ENCODE peak calls at places on chromosomes 4 and X, in four cellular contexts. One of them, this sample, is unnamed.
A peak's percentile ranks its signal among the peaks of the same experiment; 100 is the strongest.

GRCh38 chr4:6472008-6472386 is 417 bp downstream of the PPP2R2C start:
- DNase-seq in NCI-H1436: no peak
- DNase-seq in GOT3: no peak
- DNase-seq in endothelial cell of umbilical vein: no peak
- DNase-seq in this sample: peak; percentile 19

GRCh38 chrX:119919835-119920585 is 23.5 kb downstream of the NKAP start:
- DNase-seq in NCI-H1436: no peak
- DNase-seq in GOT3: no peak
- DNase-seq in endothelial cell of umbilical vein: no peak
- DNase-seq in this sample: no peak

GRCh38 chrX:112736310-112736709 is 56.6 kb upstream of the LHFPL1 start:
- DNase-seq in NCI-H1436: no peak
- DNase-seq in GOT3: no peak
- DNase-seq in endothelial cell of umbilical vein: no peak
- DNase-seq in this sample: no peak

GRCh38 chr4:74117024-74117534 is 18.1 kb upstream of the CXCL2 start:
- DNase-seq in NCI-H1436: no peak
- DNase-seq in GOT3: peak; percentile 19
- DNase-seq in endothelial cell of umbilical vein: peak; percentile 99
- DNase-seq in this sample: peak; percentile 35

GRCh38 chrX:68175569-68175968 is 257.7 kb downstream of the OPHN1 start:
- DNase-seq in NCI-H1436: no peak
- DNase-seq in GOT3: no peak
- DNase-seq in endothelial cell of umbilical vein: no peak
- DNase-seq in this sample: no peak

GRCh38 chr4:25330905-25331816 is 18.6 kb downstream of the ZCCHC4 start:
- DNase-seq in NCI-H1436: no peak
- DNase-seq in GOT3: no peak
- DNase-seq in endothelial cell of umbilical vein: no peak
- DNase-seq in this sample: no peak

GRCh38 chr4:86089924-86090323 is 269.9 kb downstream of the MAPK10 start:
- DNase-seq in NCI-H1436: no peak
- DNase-seq in GOT3: no peak
- DNase-seq in endothelial cell of umbilical vein: no peak
- DNase-seq in this sample: no peak

GRCh38 chrX:9644335-9644734 is 121.3 kb downstream of the GPR143 start:
- DNase-seq in NCI-H1436: no peak
- DNase-seq in GOT3: no peak
- DNase-seq in endothelial cell of umbilical vein: no peak
- DNase-seq in this sample: peak; percentile 70

GRCh38 chr4:63632858-63633257 is 776.4 kb downstream of the TECRL start:
- DNase-seq in NCI-H1436: no peak
- DNase-seq in GOT3: no peak
- DNase-seq in endothelial cell of umbilical vein: no peak
- DNase-seq in this sample: no peak

GRCh38 chrX:110806145-110806544 is 10.5 kb upstream of the CHRDL1 start:
- DNase-seq in NCI-H1436: no peak
- DNase-seq in GOT3: no peak
- DNase-seq in endothelial cell of umbilical vein: no peak
- DNase-seq in this sample: no peak

GRCh38 chr4:81405900-81406401 is 65.8 kb downstream of the RASGEF1B start:
- DNase-seq in NCI-H1436: peak; percentile 83
- DNase-seq in GOT3: no peak
- DNase-seq in endothelial cell of umbilical vein: peak; percentile 72
- DNase-seq in this sample: peak; percentile 84

GRCh38 chr4:168723020-168723419 is 226.2 kb downstream of the PALLD start:
- DNase-seq in NCI-H1436: no peak
- DNase-seq in GOT3: no peak
- DNase-seq in endothelial cell of umbilical vein: peak; percentile 61
- DNase-seq in this sample: no peak

GRCh38 chr4:7094931-7095330 is 27.1 kb upstream of the GRPEL1 start:
- DNase-seq in NCI-H1436: no peak
- DNase-seq in GOT3: no peak
- DNase-seq in endothelial cell of umbilical vein: no peak
- DNase-seq in this sample: no peak

GRCh38 chr4:159197885-159198269 is 95.0 kb downstream of the RAPGEF2 start:
- DNase-seq in NCI-H1436: no peak
- DNase-seq in GOT3: no peak
- DNase-seq in endothelial cell of umbilical vein: no peak
- DNase-seq in this sample: no peak

GRCh38 chr4:34939073-34939472 is 1305.2 kb downstream of the ARAP2 start:
- DNase-seq in NCI-H1436: no peak
- DNase-seq in GOT3: no peak
- DNase-seq in endothelial cell of umbilical vein: no peak
- DNase-seq in this sample: no peak